ENCODE peak calls at places on chromosomes 16 and 17, in five cellular contexts. C is left ventricle myocardium inferior, V is cardiac muscle cell, W is SJSA1, Q is aorta. B is an unnamed sample. For H3K27me3 and H3K4me1, the result is how much of the 10 kb centered on the place peaks cover.

GRCh38 chr17:75173526-75173925 is 9.2 kb downstream of the SUMO2 start:
- DNase-seq in V (no peak), Q (no peak), W (no peak), C (peak), B (no peak)

GRCh38 chr17:16378631-16379282 is 2.1 kb upstream of the UBB start:
- DNase-seq in Q (peak), C (no peak), V (no peak), W (no peak), B (peak)

GRCh38 chr16:84044108-84044488 is 1.5 kb upstream of the SLC38A8 start:
- DNase-seq in Q (peak), C (no peak), W (no peak), V (peak), B (no peak)

GRCh38 chr16:57964157-57964700 is 6.7 kb downstream of the CNGB1 start:
- DNase-seq in C (no peak), W (no peak), V (no peak), Q (no peak), B (no peak)

GRCh38 chr17:17056167-17056562 is 13.9 kb downstream of the MPRIP start:
- DNase-seq in V (no peak), Q (no peak), W (peak), C (no peak), B (no peak)

GRCh38 chr17:66783656-66784381 is 51.1 kb upstream of the CACNG5 start:
- DNase-seq in C (no peak), Q (no peak), V (no peak), W (peak), B (no peak)

GRCh38 chr17:47239663-47240374 is 13.8 kb upstream of the ITGB3 start:
- DNase-seq in C (peak), Q (peak), W (peak), V (peak), B (peak)

GRCh38 chr16:22206847-22207714 is 1.0 kb downstream of the EEF2K start:
- DNase-seq in V (peak), Q (peak), W (peak), C (peak), B (peak)

GRCh38 chr17:16269658-16270057 is 52.6 kb downstream of the PIGL start:
- DNase-seq in Q (no peak), C (no peak), W (no peak), V (no peak), B (no peak)

GRCh38 chr16:85430523-85431381 is 182.4 kb upstream of the GSE1 start:
- DNase-seq in C (no peak), W (peak), Q (peak), V (peak), B (no peak)

GRCh38 chr17:77303620-77304019 is 162.9 kb downstream of the SEC14L1 start:
- DNase-seq in Q (no peak), W (no peak), C (no peak), V (no peak), B (no peak)

GRCh38 chr16:29765167-29766032 is 12.7 kb upstream of the ZG16 start:
- DNase-seq in V (no peak), Q (no peak), W (no peak), C (no peak), B (no peak)

GRCh38 chr17:43563262-43564079 is 17.3 kb upstream of the ETV4 start:
- DNase-seq in W (no peak), Q (no peak), C (no peak), V (no peak), B (no peak)

GRCh38 chr16:3058173-3059030 is 7.0 kb upstream of the IL32 start:
- DNase-seq in V (peak), W (peak), C (peak), Q (peak), B (no peak)

GRCh38 chr17:6948562-6948961 is 47.3 kb upstream of the ALOX12 start:
- DNase-seq in Q (no peak), C (no peak), V (no peak), W (no peak), B (no peak)

GRCh38 chr16:87851141-87851587 is 18.1 kb downstream of the SLC7A5 start:
- DNase-seq in Q (no peak), V (no peak), W (no peak), C (no peak), B (peak)

GRCh38 chr17:78051186-78051972 is 77.2 kb downstream of the TMC6 start:
- DNase-seq in W (no peak), V (no peak), Q (no peak), C (no peak), B (no peak)

GRCh38 chr17:64778367-64779290 is 116.5 kb upstream of the SMURF2 start:
- DNase-seq in C (peak), W (peak), V (peak), Q (no peak), B (no peak)

GRCh38 chr17:63946440-63947363 is 14.6 kb upstream of the CD79B start:
- DNase-seq in C (no peak), Q (no peak), W (peak), V (peak), B (no peak)

GRCh38 chr16:23145186-23145585 is 4.1 kb downstream of the USP31 start:
- DNase-seq in Q (no peak), C (no peak), W (no peak), V (no peak), B (peak)

GRCh38 chr17:9676084-9676483 is 30.8 kb downstream of the USP43 start:
- DNase-seq in C (no peak), W (no peak), Q (no peak), V (no peak), B (no peak)

GRCh38 chr17:50631908-50632571 is 2.6 kb upstream of the ABCC3 start:
- DNase-seq in W (no peak), Q (no peak), V (no peak), C (no peak), B (no peak)
- H3K27me3 ChIP-seq in W (under half), Q (under half), V (half or more), C (half or more), B (under half)

DNA sequence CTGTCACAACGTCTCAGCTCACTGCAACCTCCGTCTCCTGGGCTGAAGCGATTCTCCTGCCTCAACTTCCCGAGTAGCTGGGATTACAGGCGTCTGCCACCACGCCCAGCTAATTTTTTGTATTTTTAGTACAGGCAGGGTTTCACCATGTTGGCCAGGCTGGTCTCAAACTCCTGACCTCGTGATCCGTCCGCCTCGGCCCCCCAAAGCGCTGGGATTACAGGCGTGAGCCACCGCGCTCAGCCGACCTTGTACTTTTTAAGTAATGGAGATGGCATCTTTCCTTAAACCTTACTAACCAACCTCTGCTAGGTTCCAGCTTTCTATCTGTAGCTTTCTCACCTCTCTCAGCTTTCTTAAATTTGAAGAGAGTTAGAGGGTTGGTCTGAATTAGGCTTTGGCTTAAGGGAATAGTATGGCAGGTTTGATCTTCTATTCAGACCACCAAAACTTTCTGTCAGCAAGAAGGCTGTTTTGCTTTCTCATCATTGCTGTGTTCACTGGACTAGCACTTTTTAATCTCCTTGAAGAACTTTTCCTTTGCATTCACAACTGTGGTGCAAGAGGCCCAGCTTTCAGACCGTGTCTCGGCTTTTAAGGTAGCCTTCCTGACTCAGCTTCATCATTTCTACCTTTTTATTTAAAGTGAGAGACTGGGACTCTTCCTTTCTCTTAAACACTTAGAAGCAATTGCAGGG is 28.0 kb downstream of the YWHAE start:
- DNase-seq in Q (no peak), V (no peak), W (no peak), C (no peak), B (no peak)
- H3K4me1 ChIP-seq in Q (under half), V (under half), W (under half), C (half or more), B (under half)

DNA sequence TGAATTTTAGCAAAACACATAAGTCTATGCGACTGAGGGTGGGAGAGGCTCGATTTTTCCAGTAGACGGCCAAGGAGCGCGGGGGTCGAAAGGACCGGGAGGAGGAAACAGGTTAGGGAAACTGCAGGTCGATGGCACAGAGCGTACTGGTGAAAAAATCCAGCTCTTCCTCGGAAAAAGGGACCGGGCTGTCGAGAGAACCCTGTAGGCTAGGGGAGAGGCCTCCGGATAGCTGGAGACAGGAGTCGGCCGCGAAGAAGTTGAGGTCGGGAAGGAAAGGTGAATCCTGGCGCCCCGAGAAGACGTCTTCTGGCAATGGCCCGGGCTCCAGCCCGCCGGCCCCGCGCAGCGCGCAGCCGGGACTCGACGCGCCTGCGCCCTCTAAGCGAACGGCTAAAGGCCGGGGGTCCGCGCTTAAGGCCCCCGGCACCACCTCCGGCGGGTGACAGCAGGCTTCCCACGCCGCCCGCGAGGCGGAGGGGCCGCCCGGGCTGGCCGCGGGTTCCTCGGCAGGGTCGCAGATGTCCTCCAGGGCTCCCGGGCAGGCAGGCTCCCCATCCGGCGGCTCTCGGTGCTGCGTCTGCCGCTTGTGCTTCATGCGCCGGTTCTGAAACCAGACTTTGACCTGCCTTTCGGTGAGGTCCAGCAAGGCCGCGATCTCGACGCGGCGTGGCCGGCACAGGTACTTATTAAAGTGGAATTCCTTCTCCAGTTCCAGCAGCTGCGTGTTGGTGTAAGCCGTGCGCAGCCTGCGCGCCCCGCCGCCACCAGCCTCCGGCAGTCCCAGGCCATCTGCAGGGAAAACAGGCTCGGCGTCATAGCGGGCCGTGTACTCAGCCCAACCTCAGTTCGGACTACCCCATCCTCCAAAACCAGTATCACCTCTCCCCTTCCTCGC is 1.7 kb downstream of the HOXB2 start:
- DNase-seq in Q (no peak), W (peak), C (peak), V (peak), B (peak)
- H3K27me3 ChIP-seq in Q (under half), W (under half), C (half or more), V (under half), B (half or more)

DNA sequence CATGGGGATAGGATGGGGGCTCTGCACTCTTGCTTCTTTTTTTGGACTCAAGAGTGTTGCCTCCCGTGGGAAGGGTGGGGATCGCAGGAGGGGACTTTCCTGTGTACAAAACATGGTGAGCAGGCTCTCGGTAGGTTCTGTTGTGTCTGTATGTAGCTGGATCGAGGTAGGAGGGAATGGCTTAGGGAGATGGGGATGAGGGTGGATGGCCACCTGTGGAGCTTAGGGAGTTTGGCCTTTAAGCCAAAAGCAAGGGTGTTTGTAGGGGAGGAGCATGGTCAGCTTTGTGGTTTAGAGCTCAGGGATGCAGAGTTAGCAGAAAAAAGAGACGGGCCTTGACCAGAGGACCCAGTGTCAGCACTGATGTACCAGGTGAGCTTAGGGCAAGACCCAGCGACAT is 11.0 kb upstream of the EDC4 start:
- DNase-seq in C (no peak), W (no peak), V (no peak), Q (no peak), B (no peak)
- H3K4me1 ChIP-seq in C (half or more), W (under half), V (under half), Q (under half), B (under half)